ENCODE peak calls at places on chromosomes 5 and 9, in five cellular contexts. C is CD8-positive, alpha-beta memory T cell; L is NAMALWA; X is AG04449; A is left ventricle myocardium inferior. Z is an unnamed sample.

GRCh38 chr5:96781031-96781733 is 26.6 kb downstream of the ERAP1 start:
- DNase-seq in C (no peak), L (no peak), X (no peak), A (no peak), Z (peak; percentile 66)

GRCh38 chr5:149747141-149747832 is 17.2 kb downstream of the PPARGC1B start:
- DNase-seq in C (no peak), L (no peak), X (no peak), A (no peak), Z (no peak)

GRCh38 chr5:90096415-90097081 is 313.0 kb downstream of the CETN3 start:
- DNase-seq in C (no peak), L (no peak), X (peak; percentile 17), A (no peak), Z (peak; percentile 60)

GRCh38 chr5:145283101-145283500 is 552.0 kb downstream of the PRELID2 start:
- DNase-seq in C (no peak), L (no peak), X (no peak), A (no peak), Z (no peak)

GRCh38 chr9:35891649-35892048 is 14.4 kb upstream of the HRCT1 start:
- DNase-seq in C (no peak), L (no peak), X (no peak), A (no peak), Z (no peak)

GRCh38 chr5:56815657-56816545 is 552 bp downstream of the MAP3K1 start:
- DNase-seq in C (peak; percentile 30), L (peak; percentile 38), X (no peak), A (no peak), Z (peak; percentile 61)

GRCh38 chr5:1037123-1037670 is 28.6 kb downstream of the NKD2 start:
- DNase-seq in C (no peak), L (no peak), X (no peak), A (peak; percentile 21), Z (no peak)

GRCh38 chr5:16812911-16813310 is 123.2 kb downstream of the MYO10 start:
- DNase-seq in C (no peak), L (no peak), X (no peak), A (no peak), Z (peak; percentile 45)

GRCh38 chr9:99720455-99721050 is 101.1 kb upstream of the NR4A3 start:
- DNase-seq in C (no peak), L (peak; percentile 42), X (no peak), A (no peak), Z (peak; percentile 20)

GRCh38 chr9:114225534-114226288 is 70.4 kb downstream of the COL27A1 start:
- DNase-seq in C (no peak), L (no peak), X (no peak), A (no peak), Z (peak; percentile 88)

GRCh38 chr5:172929371-172929838 is 29.8 kb upstream of the RPL26L1 start:
- DNase-seq in C (no peak), L (no peak), X (peak; percentile 86), A (no peak), Z (peak; percentile 97)

GRCh38 chr5:96919754-96920197 is 16.1 kb upstream of the LNPEP start:
- DNase-seq in C (no peak), L (no peak), X (no peak), A (no peak), Z (no peak)

GRCh38 chr5:145553177-145553576 is 282.0 kb downstream of the PRELID2 start:
- DNase-seq in C (no peak), L (no peak), X (no peak), A (no peak), Z (no peak)